ENCODE peak calls at places on chromosome 6, in four cellular contexts. One of them, this sample, is unnamed.

GRCh38 chr6:93420163-93420806 is 926 bp upstream of the EPHA7 start:
- DNase-seq in stomach: no peak
- DNase-seq in HCT116: no peak
- DNase-seq in esophagus muscularis mucosa: no peak
- DNase-seq in this sample: no peak

GRCh38 chr6:14175031-14175430 is 57.5 kb downstream of the CD83 start:
- DNase-seq in stomach: no peak
- DNase-seq in HCT116: no peak
- DNase-seq in esophagus muscularis mucosa: no peak
- DNase-seq in this sample: no peak

GRCh38 chr6:33978593-33979150 is 167.2 kb downstream of the GRM4 start:
- DNase-seq in stomach: no peak
- DNase-seq in HCT116: no peak
- DNase-seq in esophagus muscularis mucosa: no peak
- DNase-seq in this sample: peak

GRCh38 chr6:139376054-139376355 is 1.6 kb upstream of the CITED2 start:
- DNase-seq in stomach: no peak
- DNase-seq in HCT116: no peak
- DNase-seq in esophagus muscularis mucosa: peak
- DNase-seq in this sample: no peak

GRCh38 chr6:5260111-5260620 is 584 bp downstream of the LYRM4 start:
- DNase-seq in stomach: peak
- DNase-seq in HCT116: peak
- DNase-seq in esophagus muscularis mucosa: no peak
- DNase-seq in this sample: peak

GRCh38 chr6:147509900-147510299 is 1.4 kb downstream of the SAMD5 start:
- DNase-seq in stomach: no peak
- DNase-seq in HCT116: no peak
- DNase-seq in esophagus muscularis mucosa: no peak
- DNase-seq in this sample: no peak

GRCh38 chr6:106892186-106892585 is 82.3 kb downstream of the CD24 start:
- DNase-seq in stomach: no peak
- DNase-seq in HCT116: no peak
- DNase-seq in esophagus muscularis mucosa: no peak
- DNase-seq in this sample: no peak

GRCh38 chr6:21045135-21045616 is 510.9 kb downstream of the CDKAL1 start:
- DNase-seq in stomach: no peak
- DNase-seq in HCT116: no peak
- DNase-seq in esophagus muscularis mucosa: no peak
- DNase-seq in this sample: no peak

GRCh38 chr6:157304840-157305675 is 18.3 kb downstream of the TMEM242 start:
- DNase-seq in stomach: peak
- DNase-seq in HCT116: no peak
- DNase-seq in esophagus muscularis mucosa: no peak
- DNase-seq in this sample: no peak

GRCh38 chr6:103404799-103405198 is 1454.9 kb downstream of the HACE1 start:
- DNase-seq in stomach: no peak
- DNase-seq in HCT116: no peak
- DNase-seq in esophagus muscularis mucosa: no peak
- DNase-seq in this sample: no peak

GRCh38 chr6:160327981-160328380 is 20.2 kb upstream of the SLC22A3 start:
- DNase-seq in stomach: no peak
- DNase-seq in HCT116: no peak
- DNase-seq in esophagus muscularis mucosa: no peak
- DNase-seq in this sample: no peak

GRCh38 chr6:14802761-14803160 is 443.1 kb upstream of the JARID2 start:
- DNase-seq in stomach: no peak
- DNase-seq in HCT116: no peak
- DNase-seq in esophagus muscularis mucosa: no peak
- DNase-seq in this sample: no peak

GRCh38 chr6:90523779-90524310 is 63.0 kb downstream of the MAP3K7 start:
- DNase-seq in stomach: no peak
- DNase-seq in HCT116: no peak
- DNase-seq in esophagus muscularis mucosa: no peak
- DNase-seq in this sample: no peak

GRCh38 chr6:41462980-41463930 is 82.9 kb upstream of the FOXP4 start:
- DNase-seq in stomach: peak
- DNase-seq in HCT116: peak
- DNase-seq in esophagus muscularis mucosa: no peak
- DNase-seq in this sample: no peak

GRCh38 chr6:156776470-156776840 is 723 bp upstream of the ARID1B start:
- DNase-seq in stomach: no peak
- DNase-seq in HCT116: no peak
- DNase-seq in esophagus muscularis mucosa: no peak
- DNase-seq in this sample: no peak

GRCh38 chr6:112480551-112480950 is 133.4 kb downstream of the RFPL4B start:
- DNase-seq in stomach: no peak
- DNase-seq in HCT116: no peak
- DNase-seq in esophagus muscularis mucosa: no peak
- DNase-seq in this sample: no peak

GRCh38 chr6:139577124-139577800 is 202.8 kb upstream of the CITED2 start:
- DNase-seq in stomach: no peak
- DNase-seq in HCT116: no peak
- DNase-seq in esophagus muscularis mucosa: no peak
- DNase-seq in this sample: no peak

GRCh38 chr6:155638200-155638599 is 182.6 kb upstream of the NOX3 start:
- DNase-seq in stomach: no peak
- DNase-seq in HCT116: no peak
- DNase-seq in esophagus muscularis mucosa: no peak
- DNase-seq in this sample: no peak

GRCh38 chr6:151119823-151120524 is 119.8 kb upstream of the AKAP12 start:
- DNase-seq in stomach: no peak
- DNase-seq in HCT116: peak
- DNase-seq in esophagus muscularis mucosa: no peak
- DNase-seq in this sample: no peak

GRCh38 chr6:56399672-56400263 is 152.4 kb upstream of the COL21A1 start:
- DNase-seq in stomach: no peak
- DNase-seq in HCT116: no peak
- DNase-seq in esophagus muscularis mucosa: no peak
- DNase-seq in this sample: no peak

GRCh38 chr6:157244175-157244574 is 79.1 kb downstream of the TMEM242 start:
- DNase-seq in stomach: no peak
- DNase-seq in HCT116: no peak
- DNase-seq in esophagus muscularis mucosa: no peak
- DNase-seq in this sample: no peak

GRCh38 chr6:89662659-89663223 is 24.2 kb upstream of the LYRM2 start:
- DNase-seq in stomach: no peak
- DNase-seq in HCT116: no peak
- DNase-seq in esophagus muscularis mucosa: no peak
- DNase-seq in this sample: no peak

GRCh38 chr6:6057442-6058053 is 50.8 kb upstream of the NRN1 start:
- DNase-seq in stomach: no peak
- DNase-seq in HCT116: peak
- DNase-seq in esophagus muscularis mucosa: no peak
- DNase-seq in this sample: no peak

GRCh38 chr6:170208651-170209353 is 82.1 kb downstream of the DLL1 start:
- DNase-seq in stomach: peak
- DNase-seq in HCT116: no peak
- DNase-seq in esophagus muscularis mucosa: peak
- DNase-seq in this sample: no peak

GRCh38 chr6:85749236-85749635 is 106.5 kb upstream of the SYNCRIP start:
- DNase-seq in stomach: no peak
- DNase-seq in HCT116: no peak
- DNase-seq in esophagus muscularis mucosa: no peak
- DNase-seq in this sample: no peak

GRCh38 chr6:154613137-154613676 is 102.7 kb upstream of the CNKSR3 start:
- DNase-seq in stomach: no peak
- DNase-seq in HCT116: no peak
- DNase-seq in esophagus muscularis mucosa: no peak
- DNase-seq in this sample: no peak

GRCh38 chr6:38068854-38069253 is 249.3 kb downstream of the ZFAND3 start:
- DNase-seq in stomach: no peak
- DNase-seq in HCT116: no peak
- DNase-seq in esophagus muscularis mucosa: no peak
- DNase-seq in this sample: no peak

GRCh38 chr6:107488875-107489635 is 862 bp upstream of the SOBP start:
- DNase-seq in stomach: no peak
- DNase-seq in HCT116: no peak
- DNase-seq in esophagus muscularis mucosa: no peak
- DNase-seq in this sample: peak

GRCh38 chr6:136506124-136506799 is 44.0 kb downstream of the MAP7 start:
- DNase-seq in stomach: peak
- DNase-seq in HCT116: no peak
- DNase-seq in esophagus muscularis mucosa: no peak
- DNase-seq in this sample: no peak

GRCh38 chr6:16496982-16497823 is 258.8 kb downstream of the GMPR start:
- DNase-seq in stomach: no peak
- DNase-seq in HCT116: no peak
- DNase-seq in esophagus muscularis mucosa: no peak
- DNase-seq in this sample: no peak

GRCh38 chr6:48825501-48826317 is 637.3 kb downstream of the MMUT start:
- DNase-seq in stomach: no peak
- DNase-seq in HCT116: no peak
- DNase-seq in esophagus muscularis mucosa: no peak
- DNase-seq in this sample: no peak

GRCh38 chr6:95091823-95092436 is 485.4 kb upstream of the MANEA start:
- DNase-seq in stomach: no peak
- DNase-seq in HCT116: peak
- DNase-seq in esophagus muscularis mucosa: no peak
- DNase-seq in this sample: no peak

GRCh38 chr6:128057541-128058335 is 156.9 kb upstream of the THEMIS start:
- DNase-seq in stomach: no peak
- DNase-seq in HCT116: no peak
- DNase-seq in esophagus muscularis mucosa: no peak
- DNase-seq in this sample: no peak

GRCh38 chr6:99743647-99744046 is 137.0 kb downstream of the PRDM13 start:
- DNase-seq in stomach: no peak
- DNase-seq in HCT116: no peak
- DNase-seq in esophagus muscularis mucosa: no peak
- DNase-seq in this sample: no peak

GRCh38 chr6:99741092-99741491 is 134.5 kb downstream of the PRDM13 start:
- DNase-seq in stomach: no peak
- DNase-seq in HCT116: no peak
- DNase-seq in esophagus muscularis mucosa: no peak
- DNase-seq in this sample: no peak

GRCh38 chr6:99745651-99746050 is 139.0 kb downstream of the PRDM13 start:
- DNase-seq in stomach: no peak
- DNase-seq in HCT116: no peak
- DNase-seq in esophagus muscularis mucosa: no peak
- DNase-seq in this sample: no peak

GRCh38 chr6:99746261-99746895 is 139.7 kb downstream of the PRDM13 start:
- DNase-seq in stomach: peak
- DNase-seq in HCT116: peak
- DNase-seq in esophagus muscularis mucosa: no peak
- DNase-seq in this sample: no peak
- TF ChIP-seq POLR2AphosphoS5 in stomach: no peak
- TF ChIP-seq POLR2AphosphoS5 in HCT116: no peak
- TF ChIP-seq POLR2AphosphoS5 in esophagus muscularis mucosa: no peak
- TF ChIP-seq POLR2AphosphoS5 in this sample: no peak

GRCh38 chr6:30907758-30908591 is at the start of gene GTF2H4:
- DNase-seq in stomach: peak
- DNase-seq in HCT116: peak
- DNase-seq in esophagus muscularis mucosa: peak
- DNase-seq in this sample: peak
- TF ChIP-seq POLR2A in stomach: no peak
- TF ChIP-seq POLR2A in HCT116: no peak
- TF ChIP-seq POLR2A in esophagus muscularis mucosa: no peak
- TF ChIP-seq POLR2A in this sample: peak

GRCh38 chr6:36028887-36029324 is 1.3 kb downstream of the MAPK14 start:
- DNase-seq in stomach: peak
- DNase-seq in HCT116: no peak
- DNase-seq in esophagus muscularis mucosa: no peak
- DNase-seq in this sample: no peak
- TF ChIP-seq POLR2AphosphoS5 in stomach: peak
- TF ChIP-seq POLR2AphosphoS5 in HCT116: peak
- TF ChIP-seq POLR2AphosphoS5 in esophagus muscularis mucosa: peak
- TF ChIP-seq POLR2AphosphoS5 in this sample: no peak

GRCh38 chr6:30685977-30686907 is at the start of gene PPP1R18:
- DNase-seq in stomach: peak
- DNase-seq in HCT116: no peak
- DNase-seq in esophagus muscularis mucosa: peak
- DNase-seq in this sample: peak
- TF ChIP-seq POLR2A in stomach: no peak
- TF ChIP-seq POLR2A in HCT116: no peak
- TF ChIP-seq POLR2A in esophagus muscularis mucosa: no peak
- TF ChIP-seq POLR2A in this sample: peak

GRCh38 chr6:149855741-149856140 is 8.4 kb downstream of the LRP11 start:
- DNase-seq in stomach: no peak
- DNase-seq in HCT116: no peak
- DNase-seq in esophagus muscularis mucosa: no peak
- DNase-seq in this sample: no peak
- TF ChIP-seq POLR2AphosphoS5 in stomach: no peak
- TF ChIP-seq POLR2AphosphoS5 in HCT116: no peak
- TF ChIP-seq POLR2AphosphoS5 in esophagus muscularis mucosa: no peak
- TF ChIP-seq POLR2AphosphoS5 in this sample: no peak

This sample was measured in GM12892.